ENCODE peak calls at places on chromosome 22, in seven cellular contexts. U is small intestine, A is MM.1S, I is right cardiac atrium, K is tibial nerve, P is heart right ventricle, N is left ventricle myocardium inferior. V is an unnamed sample.

GRCh38 chr22:26617251-26618199 is at the start of gene CRYBB1:
- DNase-seq in I (peak; percentile 78), U (no peak), N (peak; percentile 41), A (peak; percentile 91), K (no peak), P (peak; percentile 26), V (no peak)

GRCh38 chr22:40703174-40703573 is 23.9 kb downstream of the MCHR1 start:
- DNase-seq in K (no peak), A (no peak), N (no peak), U (no peak), I (no peak), P (no peak), V (no peak)

GRCh38 chr22:25659413-25659812 is 82.6 kb upstream of the MYO18B start:
- DNase-seq in K (no peak), A (no peak), P (no peak), U (no peak), N (no peak), I (no peak), V (no peak)

GRCh38 chr22:17444204-17444504 is 74.9 kb downstream of the CECR2 start:
- DNase-seq in U (no peak), N (no peak), A (no peak), I (no peak), P (no peak), K (no peak), V (no peak)

GRCh38 chr22:33271390-33272161 is 213.4 kb upstream of the SYN3 start:
- DNase-seq in N (peak; percentile 67), A (no peak), I (peak; percentile 85), U (no peak), K (no peak), P (peak; percentile 68), V (no peak)

GRCh38 chr22:33438273-33438672 is 380.1 kb upstream of the SYN3 start:
- DNase-seq in I (no peak), A (no peak), P (no peak), U (no peak), K (no peak), N (no peak), V (no peak)

GRCh38 chr22:24592846-24593809 is at the start of gene LRRC75B:
- DNase-seq in N (peak; percentile 93), A (peak; percentile 34), K (peak; percentile 86), I (peak; percentile 98), U (peak; percentile 95), P (peak; percentile 92), V (peak; percentile 91)

GRCh38 chr22:35569916-35570315 is 29.3 kb downstream of the RASD2 start:
- DNase-seq in N (no peak), K (no peak), U (no peak), I (peak; percentile 37), A (peak; percentile 3), P (no peak), V (no peak)

GRCh38 chr22:38452373-38453064 is 2.5 kb downstream of the KCNJ4 start:
- DNase-seq in U (no peak), I (peak; percentile 92), N (peak; percentile 76), K (no peak), P (peak; percentile 71), A (no peak), V (no peak)

GRCh38 chr22:38449776-38450175 is 5.2 kb downstream of the KCNJ4 start:
- DNase-seq in A (no peak), P (no peak), U (no peak), K (no peak), I (no peak), N (no peak), V (no peak)

GRCh38 chr22:38450234-38450797 is 4.7 kb downstream of the KCNJ4 start:
- DNase-seq in K (no peak), N (peak; percentile 60), I (peak; percentile 76), U (no peak), P (peak; percentile 48), A (no peak), V (no peak)

GRCh38 chr22:38451864-38452263 is 3.1 kb downstream of the KCNJ4 start:
- DNase-seq in U (no peak), P (no peak), K (no peak), I (no peak), A (no peak), N (no peak), V (no peak)

DNA sequence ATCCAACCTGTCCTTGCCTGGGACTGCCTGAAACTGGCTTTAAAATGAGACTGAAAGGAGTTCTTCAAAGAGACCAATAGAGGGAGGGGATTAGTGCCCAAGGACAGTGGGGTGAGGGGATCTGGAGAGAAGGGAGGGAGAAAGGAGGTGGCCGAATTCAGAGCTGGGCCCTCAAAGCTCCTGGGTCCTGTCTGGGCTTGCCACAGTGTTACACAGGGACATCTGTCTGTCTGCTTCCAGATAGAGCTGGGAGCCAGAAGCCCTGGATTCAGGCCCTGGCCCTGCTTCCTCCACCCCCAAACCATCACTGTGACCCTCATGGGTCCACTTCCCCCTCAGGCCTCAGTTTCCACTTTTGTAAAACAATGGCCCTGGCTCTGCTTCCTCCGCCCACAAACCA is 3.6 kb downstream of the KCNJ4 start:
- DNase-seq in I (no peak), K (no peak), N (no peak), A (no peak), P (no peak), U (no peak), V (no peak)
- H3K27me3 ChIP-seq in I (no peaks in the 10 kb centered on the region), K (peaks cover 64% of the 10 kb centered on the region), N (peaks cover 92% of the 10 kb centered on the region), A (peaks cover 57% of the 10 kb centered on the region), P (peaks cover 6% of the 10 kb centered on the region), U (peaks cover 26% of the 10 kb centered on the region), V (peaks cover 58% of the 10 kb centered on the region)

GRCh38 chr22:41951898-41952474 is at the start of gene SMIM45:
- DNase-seq in U (no peak), P (no peak), A (no peak), N (no peak), K (no peak), I (no peak), V (no peak)
- H3K4me1 ChIP-seq in U (no peaks in the 10 kb centered on the region), P (no peaks in the 10 kb centered on the region), A (no peaks in the 10 kb centered on the region), N (peaks cover 5% of the 10 kb centered on the region), K (no peaks in the 10 kb centered on the region), I (no peaks in the 10 kb centered on the region), V (peaks cover 4% of the 10 kb centered on the region)

GRCh38 chr22:22182990-22183264 is 61.7 kb upstream of the VPREB1 start:
- DNase-seq in N (no peak), U (no peak), I (no peak), A (no peak), K (no peak), P (no peak), V (no peak)

GRCh38 chr22:22185844-22186499 is 58.6 kb upstream of the VPREB1 start:
- DNase-seq in A (peak; percentile 2), N (no peak), I (no peak), U (no peak), P (no peak), K (no peak), V (no peak)

GRCh38 chr22:22187299-22187698 is 57.3 kb upstream of the VPREB1 start:
- DNase-seq in P (no peak), I (no peak), N (no peak), U (no peak), K (no peak), A (peak; percentile 4), V (no peak)

GRCh38 chr22:22184277-22184807 is 60.2 kb upstream of the VPREB1 start:
- DNase-seq in I (no peak), A (no peak), P (no peak), U (no peak), K (no peak), N (no peak), V (no peak)

GRCh38 chr22:22185217-22185616 is 59.4 kb upstream of the VPREB1 start:
- DNase-seq in P (no peak), I (no peak), K (no peak), N (no peak), A (no peak), U (no peak), V (no peak)
- H3K27me3 ChIP-seq in P (peaks cover 38% of the 10 kb centered on the region), I (peaks cover 2% of the 10 kb centered on the region), K (peaks cover 11% of the 10 kb centered on the region), N (peaks cover 83% of the 10 kb centered on the region), A (no peaks in the 10 kb centered on the region), U (peaks cover 9% of the 10 kb centered on the region), V (peaks cover 4% of the 10 kb centered on the region)

GRCh38 chr22:23180301-23180892 is at the start of gene BCR:
- DNase-seq in A (peak; percentile 84), K (peak; percentile 58), U (peak; percentile 74), P (peak; percentile 79), N (peak; percentile 83), I (peak; percentile 91), V (peak; percentile 85)

GRCh38 chr22:23176645-23177027 is 3.7 kb upstream of the BCR start:
- DNase-seq in A (peak; percentile 84), N (no peak), U (no peak), P (no peak), I (no peak), K (no peak), V (no peak)

GRCh38 chr22:23179381-23180294 is 671 bp upstream of the BCR start:
- DNase-seq in P (peak; percentile 34), N (peak; percentile 24), U (no peak), A (peak; percentile 41), K (no peak), I (peak; percentile 77), V (peak; percentile 58)

GRCh38 chr22:23177197-23177596 is 3.1 kb upstream of the BCR start:
- DNase-seq in A (peak; percentile 83), P (no peak), I (no peak), N (no peak), K (no peak), U (no peak), V (no peak)

DNA sequence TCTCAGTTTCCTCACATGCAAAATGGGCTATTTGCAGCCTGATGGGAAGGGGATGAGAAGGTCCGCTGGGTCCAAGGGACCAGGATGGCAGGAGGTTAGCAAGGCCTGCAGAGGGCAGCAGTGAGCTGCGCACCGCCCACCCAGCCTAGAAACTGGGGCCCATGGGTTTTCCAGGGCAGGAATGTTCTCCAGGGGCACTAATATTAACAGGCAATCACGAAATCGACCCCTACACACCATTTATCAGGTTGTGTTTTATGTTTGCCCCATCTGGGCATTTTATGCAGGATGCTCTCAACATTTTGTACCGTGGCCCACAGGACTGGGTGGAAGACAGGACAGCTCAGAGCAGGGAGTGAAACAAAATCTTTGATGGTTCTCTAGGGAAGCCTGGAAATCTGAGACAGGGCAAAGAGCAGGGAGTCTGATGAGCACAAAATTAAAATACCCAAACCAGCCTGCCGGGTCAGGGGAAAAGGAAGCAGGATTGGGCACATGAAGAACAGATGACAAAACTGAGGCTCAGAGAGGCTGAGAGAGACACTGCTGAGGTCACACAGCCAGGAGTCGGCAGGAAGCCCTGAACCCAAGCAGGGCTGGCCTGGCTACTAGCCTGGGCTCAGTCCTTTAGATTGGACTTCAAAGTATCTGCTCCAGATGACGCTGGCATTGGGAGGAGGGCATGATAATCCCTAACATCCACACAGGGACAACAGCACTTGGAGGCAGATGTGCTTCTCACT is 1.6 kb upstream of the BCR start:
- DNase-seq in N (peak; percentile 64), P (peak; percentile 74), A (peak; percentile 67), I (peak; percentile 86), K (peak; percentile 51), U (peak; percentile 59), V (peak; percentile 75)
- H3K4me1 ChIP-seq in N (peaks cover 42% of the 10 kb centered on the region), P (peaks cover 39% of the 10 kb centered on the region), A (peaks cover 48% of the 10 kb centered on the region), I (peaks cover 8% of the 10 kb centered on the region), K (peaks cover 39% of the 10 kb centered on the region), U (peaks cover 2% of the 10 kb centered on the region), V (peaks cover 41% of the 10 kb centered on the region)

GRCh38 chr22:47484960-47485571 is 722.6 kb downstream of the TBC1D22A start:
- DNase-seq in P (no peak), I (no peak), A (no peak), K (no peak), U (no peak), N (no peak), V (no peak)
- H3K27me3 ChIP-seq in P (peaks cover 5% of the 10 kb centered on the region), I (peaks cover 4% of the 10 kb centered on the region), A (no peaks in the 10 kb centered on the region), K (no peaks in the 10 kb centered on the region), U (peaks cover 1% of the 10 kb centered on the region), N (peaks cover 72% of the 10 kb centered on the region), V (no peaks in the 10 kb centered on the region)